ENCODE peak calls at places on chromosomes 12 and 14, in seven cellular contexts. M is mesendoderm, P is H9, I is IMR-90, W is neuronal stem cell, H is trophoblast cell, G is H1. V is an unnamed sample.

GRCh38 chr12:6635375-6635855 is 344 bp downstream of the LPAR5 start:
- DNase-seq in I (no peak), G (no peak), M (peak), W (no peak), H (no peak), P (no peak), V (peak)

GRCh38 chr12:103627189-103627855 is 40.2 kb downstream of the STAB2 start:
- DNase-seq in I (no peak), M (no peak), G (no peak), W (no peak), P (no peak), H (no peak), V (no peak)

GRCh38 chr12:93740721-93741120 is 63.5 kb downstream of the CRADD start:
- DNase-seq in H (no peak), P (no peak), W (no peak), G (no peak), M (no peak), I (peak), V (peak)

GRCh38 chr12:24742378-24742777 is 206.5 kb downstream of the BCAT1 start:
- DNase-seq in P (no peak), G (no peak), H (no peak), M (peak), W (no peak), I (no peak), V (no peak)

GRCh38 chr12:30484658-30485057 is 211.0 kb downstream of the IPO8 start:
- DNase-seq in G (no peak), I (no peak), P (no peak), W (no peak), H (no peak), M (no peak), V (no peak)

GRCh38 chr12:58847876-58848600 is 72.3 kb downstream of the LRIG3 start:
- DNase-seq in I (no peak), P (no peak), W (no peak), G (no peak), M (peak), H (no peak), V (no peak)

GRCh38 chr12:116125981-116126566 is 151.4 kb downstream of the MED13L start:
- DNase-seq in P (no peak), I (no peak), M (no peak), W (no peak), H (peak), G (no peak), V (no peak)

GRCh38 chr12:26431211-26431610 is 235.8 kb downstream of the SSPN start:
- DNase-seq in W (no peak), H (peak), I (no peak), P (no peak), M (no peak), G (no peak), V (no peak)

GRCh38 chr14:59675394-59675793 is 98.8 kb upstream of the CCDC175 start:
- DNase-seq in I (no peak), M (no peak), G (no peak), W (no peak), P (no peak), H (no peak), V (no peak)

GRCh38 chr12:92988622-92989130 is 59.6 kb upstream of the EEA1 start:
- DNase-seq in I (no peak), G (no peak), H (no peak), P (no peak), M (no peak), W (no peak), V (no peak)

GRCh38 chr14:43934102-43934501 is 573.0 kb downstream of the FSCB start:
- DNase-seq in G (no peak), W (no peak), H (no peak), M (no peak), I (no peak), P (no peak), V (no peak)

GRCh38 chr12:51198568-51199400 is 19.1 kb downstream of the POU6F1 start:
- DNase-seq in G (no peak), I (no peak), W (no peak), P (no peak), H (no peak), M (no peak), V (peak)

GRCh38 chr14:79767278-79767677 is 444.0 kb downstream of the DIO2 start:
- DNase-seq in M (no peak), I (no peak), P (no peak), G (no peak), W (no peak), H (no peak), V (no peak)

GRCh38 chr14:88289996-88290395 is 33.1 kb downstream of the KCNK10 start:
- DNase-seq in H (no peak), M (no peak), W (no peak), I (no peak), G (no peak), P (no peak), V (no peak)

GRCh38 chr12:39006286-39006685 is 100.9 kb upstream of the CPNE8 start:
- DNase-seq in I (no peak), G (no peak), P (no peak), M (no peak), W (no peak), H (no peak), V (no peak)

GRCh38 chr14:63290741-63291286 is 27.9 kb downstream of the GPHB5 start:
- DNase-seq in H (peak), W (no peak), P (no peak), M (no peak), I (no peak), G (no peak), V (peak)

GRCh38 chr14:98501836-98502235 is 770.2 kb downstream of the BCL11B start:
- DNase-seq in W (no peak), I (no peak), P (no peak), M (peak), G (no peak), H (peak), V (no peak)

GRCh38 chr12:48977290-48978281 is 536 bp upstream of the WNT1 start:
- DNase-seq in M (no peak), G (no peak), H (peak), I (peak), W (no peak), P (peak), V (peak)

GRCh38 chr12:30047499-30048262 is 263.9 kb upstream of the TMTC1 start:
- DNase-seq in W (no peak), I (peak), P (no peak), G (no peak), M (no peak), H (no peak), V (peak)

GRCh38 chr12:55728932-55729591 is at the start of gene CD63:
- DNase-seq in H (peak), G (no peak), I (peak), W (no peak), P (peak), M (peak), V (peak)

GRCh38 chr12:28443337-28443736 is 253.1 kb downstream of the CCDC91 start:
- DNase-seq in G (no peak), M (no peak), P (no peak), W (no peak), H (no peak), I (no peak), V (no peak)

GRCh38 chr12:102957339-102958050 is at the start of gene ASCL1:
- DNase-seq in G (no peak), M (peak), W (no peak), I (peak), H (peak), P (peak), V (peak)

GRCh38 chr14:51653096-51653814 is 1.5 kb downstream of the FRMD6 start:
- DNase-seq in I (peak), G (no peak), P (no peak), H (peak), W (no peak), M (peak), V (peak)

GRCh38 chr14:65948302-65948701 is 535.8 kb downstream of the FUT8 start:
- DNase-seq in G (no peak), M (peak), W (no peak), P (no peak), H (peak), I (no peak), V (no peak)

GRCh38 chr12:79926951-79927350 is 7.9 kb downstream of the PPP1R12A start:
- DNase-seq in I (no peak), P (no peak), W (no peak), G (no peak), M (no peak), H (no peak), V (no peak)

GRCh38 chr14:92564361-92565039 is 50.9 kb downstream of the RIN3 start:
- DNase-seq in I (no peak), H (no peak), M (no peak), G (no peak), W (no peak), P (no peak), V (no peak)

GRCh38 chr14:100213956-100214767 is 24.8 kb upstream of the YY1 start:
- DNase-seq in P (peak), I (peak), M (peak), G (peak), W (peak), H (peak), V (peak)

GRCh38 chr12:97948591-97948990 is 486.0 kb downstream of the RMST start:
- DNase-seq in H (no peak), G (no peak), P (no peak), M (peak), W (no peak), I (no peak), V (no peak)

GRCh38 chr12:3527181-3527580 is 36.2 kb downstream of the PRMT8 start:
- DNase-seq in P (no peak), M (no peak), G (no peak), W (no peak), H (peak), I (peak), V (peak)

GRCh38 chr14:64540208-64541202 is at the start of gene HSPA2:
- DNase-seq in M (peak), H (peak), I (peak), P (peak), W (peak), G (peak), V (peak)

GRCh38 chr14:64544607-64545312 is 4.2 kb downstream of the HSPA2 start:
- DNase-seq in W (no peak), H (no peak), I (peak), P (no peak), G (no peak), M (peak), V (peak)

GRCh38 chr14:64541261-64541970 is 875 bp downstream of the HSPA2 start:
- DNase-seq in M (peak), H (peak), I (no peak), W (no peak), P (no peak), G (no peak), V (no peak)

GRCh38 chr14:64542839-64543207 is 2.3 kb downstream of the HSPA2 start:
- DNase-seq in M (no peak), H (no peak), I (no peak), G (no peak), W (no peak), P (no peak), V (no peak)

GRCh38 chr14:64541971-64542838 is 1.7 kb downstream of the HSPA2 start:
- DNase-seq in H (peak), W (no peak), P (no peak), I (no peak), G (no peak), M (peak), V (no peak)
- H4K8ac ChIP-seq in H (peak), W (no peak), P (no peak), I (no peak), G (peak), M (no peak), V (no peak)

DNA sequence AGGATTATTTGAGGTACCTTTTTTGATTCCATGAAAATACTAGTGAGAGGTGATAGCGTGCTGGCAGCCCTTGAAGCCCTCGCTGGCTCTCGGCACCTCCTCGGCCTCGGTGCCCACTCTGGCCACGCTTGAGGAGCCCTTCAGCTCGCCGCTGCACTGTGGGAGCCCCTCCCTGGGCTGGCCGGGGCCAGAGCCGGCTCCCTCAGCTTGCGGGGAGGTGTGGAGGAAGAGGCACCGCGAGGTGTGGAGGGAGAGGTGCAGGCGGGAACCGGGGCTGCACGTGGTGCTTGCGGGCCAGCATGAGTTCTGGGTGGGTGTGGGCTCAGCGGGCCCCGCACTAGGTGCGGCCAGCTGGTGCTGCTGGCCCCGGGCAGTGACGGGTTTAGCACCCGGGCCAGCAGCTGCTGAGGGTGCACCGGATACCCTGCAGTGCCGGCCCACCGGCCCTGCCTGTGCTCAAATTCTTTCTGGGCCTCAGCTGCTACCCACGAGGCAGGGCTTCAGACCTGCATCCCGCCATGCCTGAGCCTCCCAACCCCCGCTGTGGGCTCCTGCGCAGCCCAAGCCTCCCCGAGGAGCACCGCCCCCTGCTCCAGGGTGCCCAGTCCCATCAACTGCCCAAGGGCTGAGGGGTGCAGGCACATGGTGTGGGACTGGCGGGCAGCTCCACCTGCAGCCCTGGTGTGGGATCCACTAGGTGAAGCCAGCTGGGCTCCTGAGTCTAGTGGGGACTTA is 7.4 kb downstream of the MOK start:
- DNase-seq in W (no peak), H (no peak), G (no peak), I (no peak), P (no peak), M (no peak), V (no peak)
- H4K8ac ChIP-seq in W (no peak), H (no peak), G (no peak), I (no peak), P (no peak), M (no peak), V (no peak)

GRCh38 chr14:68756071-68756481 is 36.8 kb downstream of the ZFP36L1 start:
- DNase-seq in H (no peak), G (no peak), M (no peak), I (no peak), P (no peak), W (no peak), V (no peak)
- H4K8ac ChIP-seq in H (no peak), G (no peak), M (no peak), I (no peak), P (no peak), W (no peak), V (no peak)

GRCh38 chr12:130783110-130783715 is 55.8 kb downstream of the STX2 start:
- DNase-seq in I (no peak), W (no peak), H (no peak), P (peak), G (no peak), M (peak), V (no peak)
- H4K8ac ChIP-seq in I (no peak), W (no peak), H (no peak), P (no peak), G (no peak), M (no peak), V (no peak)

GRCh38 chr12:118310320-118310719 is 62.4 kb downstream of the TAOK3 start:
- DNase-seq in W (no peak), M (no peak), I (no peak), G (no peak), H (no peak), P (no peak), V (no peak)

GRCh38 chr12:118311666-118312065 is 61.0 kb downstream of the TAOK3 start:
- DNase-seq in P (no peak), H (no peak), I (no peak), G (no peak), W (no peak), M (no peak), V (no peak)

GRCh38 chr12:118317729-118318128 is 55.0 kb downstream of the TAOK3 start:
- DNase-seq in P (no peak), G (no peak), W (no peak), M (no peak), I (no peak), H (no peak), V (no peak)

GRCh38 chr12:118315821-118316220 is 56.9 kb downstream of the TAOK3 start:
- DNase-seq in M (no peak), W (no peak), G (no peak), I (no peak), P (no peak), H (no peak), V (no peak)

DNA sequence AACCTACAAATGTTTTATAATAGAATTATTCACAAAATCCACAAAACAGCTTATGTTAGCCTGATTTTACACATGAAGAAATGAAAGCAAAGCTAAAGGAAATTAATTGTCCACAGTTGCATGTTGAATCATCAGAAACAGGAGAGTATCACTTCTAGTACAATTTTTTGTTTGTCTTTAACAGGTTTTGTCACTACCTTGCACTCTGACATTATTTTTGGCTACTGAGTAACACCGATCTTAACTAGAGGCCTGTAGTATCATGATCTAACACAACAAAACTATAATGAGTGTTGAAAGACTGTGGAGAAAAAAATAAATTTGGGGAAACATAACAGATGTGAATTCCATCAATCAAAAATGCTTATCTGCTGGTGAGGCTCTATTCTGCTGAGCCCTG is 60.1 kb downstream of the TAOK3 start:
- DNase-seq in G (no peak), W (no peak), P (no peak), H (no peak), M (no peak), I (no peak), V (no peak)
- H4K8ac ChIP-seq in G (no peak), W (no peak), P (no peak), H (no peak), M (no peak), I (no peak), V (no peak)

DNA sequence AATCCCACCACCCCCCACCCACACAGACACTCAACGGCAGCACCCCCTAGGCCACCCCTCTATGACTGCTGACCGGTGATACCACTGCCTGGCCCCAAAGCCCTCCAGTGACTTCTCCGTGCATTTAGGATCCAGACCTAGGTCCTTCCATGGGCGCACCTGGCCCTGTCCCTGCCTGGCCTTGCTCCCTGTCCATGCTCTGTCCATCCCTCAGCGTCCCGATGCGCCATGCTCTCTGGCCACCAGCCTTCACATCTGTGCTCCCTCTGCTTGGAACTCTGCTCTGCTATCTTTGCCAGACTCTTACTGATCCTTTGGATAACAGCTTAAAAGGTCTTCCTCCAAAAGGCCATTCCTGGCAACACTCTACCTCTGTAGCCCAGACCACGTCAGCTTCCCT is 25.4 kb upstream of the HDAC7 start:
- DNase-seq in M (no peak), P (no peak), H (no peak), W (no peak), I (no peak), G (no peak), V (no peak)
- H4K8ac ChIP-seq in M (no peak), P (no peak), H (no peak), W (peak), I (no peak), G (no peak), V (no peak)

DNA sequence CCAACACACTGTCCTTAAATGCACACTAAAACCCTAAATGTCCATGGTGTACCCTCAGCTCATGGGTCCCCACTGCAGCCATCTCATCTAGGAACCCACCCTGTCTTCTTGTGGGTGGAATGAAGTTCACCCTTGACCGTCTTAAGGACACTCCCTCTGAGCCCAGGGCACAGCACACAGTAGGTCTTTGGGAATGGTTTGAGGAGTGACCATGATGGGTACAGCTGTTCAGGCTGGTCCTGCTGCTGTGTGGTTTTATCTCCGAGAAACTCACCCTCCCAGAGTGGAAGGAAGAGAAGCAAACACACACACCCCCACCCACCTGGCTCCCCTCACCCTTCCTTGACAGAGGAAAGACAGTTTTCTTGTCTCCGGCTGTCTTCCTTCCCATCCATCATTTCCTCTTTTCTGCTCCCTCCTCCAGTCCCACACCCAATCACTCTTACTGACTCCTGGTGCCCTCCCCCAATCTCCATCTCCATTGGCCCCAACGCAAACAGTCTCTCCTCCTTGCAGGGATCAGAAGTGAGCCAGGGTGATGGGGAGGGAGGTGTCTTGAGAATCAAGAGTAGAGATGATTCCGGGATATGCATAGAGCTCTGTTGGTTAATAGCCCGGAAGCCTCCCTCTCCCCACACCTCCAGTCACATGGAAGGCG is 105.9 kb upstream of the LHX5 start:
- DNase-seq in H (no peak), W (no peak), G (no peak), I (no peak), M (no peak), P (no peak), V (no peak)
- H4K8ac ChIP-seq in H (no peak), W (no peak), G (no peak), I (no peak), M (no peak), P (no peak), V (no peak)

DNA sequence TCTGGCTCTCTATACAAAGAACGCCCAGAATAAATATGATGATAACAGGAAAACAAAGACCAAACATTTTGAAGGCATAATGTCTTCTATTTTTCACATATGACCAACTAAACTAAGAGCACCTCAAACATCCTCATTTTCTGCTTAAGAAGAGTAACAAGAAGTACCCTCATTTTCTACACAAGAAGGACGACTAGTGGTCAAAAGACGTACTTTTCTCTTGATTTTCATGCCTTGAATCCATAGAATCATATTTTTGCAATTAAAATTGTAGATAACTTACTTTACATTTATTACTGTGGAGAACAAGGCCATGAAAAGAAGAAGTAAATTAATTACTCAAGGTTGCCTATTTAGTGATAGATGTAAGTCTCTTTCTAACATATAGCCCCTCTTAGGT is 358.6 kb downstream of the DUSP6 start:
- DNase-seq in I (peak), W (peak), H (peak), M (peak), G (no peak), P (no peak), V (peak)
- H4K8ac ChIP-seq in I (no peak), W (no peak), H (no peak), M (no peak), G (no peak), P (no peak), V (no peak)

GRCh38 chr12:70840966-70841365 is 79.6 kb downstream of the PTPRR start:
- DNase-seq in G (no peak), I (no peak), W (no peak), P (no peak), M (no peak), H (no peak), V (no peak)
- H4K8ac ChIP-seq in G (no peak), I (no peak), W (no peak), P (no peak), M (no peak), H (no peak), V (no peak)

V was measured in mesenchymal stem cell.